ENCODE peak calls at places on chromosomes 12 and 14, in seven cellular contexts. One of them, this sample, is unnamed.

GRCh38 chr14:64990291-64990690 is 3.6 kb downstream of the FNTB start:
- DNase-seq in GOT3: no peak
- DNase-seq in mesothelial cell of epicardium: no peak
- DNase-seq in EH: no peak
- DNase-seq in T-helper 1 cell: no peak
- DNase-seq in H4: no peak
- DNase-seq in M059J: no peak
- DNase-seq in this sample: no peak

GRCh38 chr12:52228366-52228765 is 4.7 kb upstream of the KRT7 start:
- DNase-seq in GOT3: no peak
- DNase-seq in mesothelial cell of epicardium: no peak
- DNase-seq in EH: peak
- DNase-seq in T-helper 1 cell: no peak
- DNase-seq in H4: no peak
- DNase-seq in M059J: peak
- DNase-seq in this sample: no peak

GRCh38 chr12:49636979-49637378 is 13.6 kb downstream of the PRPF40B start:
- DNase-seq in GOT3: no peak
- DNase-seq in mesothelial cell of epicardium: no peak
- DNase-seq in EH: peak
- DNase-seq in T-helper 1 cell: no peak
- DNase-seq in H4: peak
- DNase-seq in M059J: peak
- DNase-seq in this sample: peak

GRCh38 chr14:101361451-101362433 is 199.6 kb upstream of the DIO3 start:
- DNase-seq in GOT3: no peak
- DNase-seq in mesothelial cell of epicardium: no peak
- DNase-seq in EH: no peak
- DNase-seq in T-helper 1 cell: no peak
- DNase-seq in H4: no peak
- DNase-seq in M059J: no peak
- DNase-seq in this sample: no peak

GRCh38 chr14:72714094-72714493 is 179.8 kb downstream of the DPF3 start:
- DNase-seq in GOT3: no peak
- DNase-seq in mesothelial cell of epicardium: no peak
- DNase-seq in EH: no peak
- DNase-seq in T-helper 1 cell: no peak
- DNase-seq in H4: no peak
- DNase-seq in M059J: no peak
- DNase-seq in this sample: no peak

GRCh38 chr12:52896190-52897100 is 8.4 kb downstream of the KRT8 start:
- DNase-seq in GOT3: no peak
- DNase-seq in mesothelial cell of epicardium: no peak
- DNase-seq in EH: peak
- DNase-seq in T-helper 1 cell: no peak
- DNase-seq in H4: no peak
- DNase-seq in M059J: no peak
- DNase-seq in this sample: no peak

GRCh38 chr14:95679995-95680735 is 6.1 kb upstream of the TCL1B start:
- DNase-seq in GOT3: no peak
- DNase-seq in mesothelial cell of epicardium: no peak
- DNase-seq in EH: no peak
- DNase-seq in T-helper 1 cell: no peak
- DNase-seq in H4: no peak
- DNase-seq in M059J: no peak
- DNase-seq in this sample: no peak

GRCh38 chr12:29157486-29157946 is 8.4 kb downstream of the FAR2 start:
- DNase-seq in GOT3: no peak
- DNase-seq in mesothelial cell of epicardium: no peak
- DNase-seq in EH: peak
- DNase-seq in T-helper 1 cell: no peak
- DNase-seq in H4: no peak
- DNase-seq in M059J: peak
- DNase-seq in this sample: no peak

GRCh38 chr12:65282840-65283239 is 4.4 kb downstream of the MSRB3 start:
- DNase-seq in GOT3: no peak
- DNase-seq in mesothelial cell of epicardium: no peak
- DNase-seq in EH: no peak
- DNase-seq in T-helper 1 cell: no peak
- DNase-seq in H4: no peak
- DNase-seq in M059J: no peak
- DNase-seq in this sample: no peak

GRCh38 chr12:131115766-131116165 is 162.1 kb downstream of the ADGRD1 start:
- DNase-seq in GOT3: no peak
- DNase-seq in mesothelial cell of epicardium: no peak
- DNase-seq in EH: no peak
- DNase-seq in T-helper 1 cell: no peak
- DNase-seq in H4: no peak
- DNase-seq in M059J: no peak
- DNase-seq in this sample: no peak

GRCh38 chr14:92527724-92528123 is 14.1 kb downstream of the RIN3 start:
- DNase-seq in GOT3: no peak
- DNase-seq in mesothelial cell of epicardium: no peak
- DNase-seq in EH: no peak
- DNase-seq in T-helper 1 cell: no peak
- DNase-seq in H4: no peak
- DNase-seq in M059J: peak
- DNase-seq in this sample: no peak

GRCh38 chr12:50517456-50518048 is 12.8 kb downstream of the DIP2B start:
- DNase-seq in GOT3: no peak
- DNase-seq in mesothelial cell of epicardium: no peak
- DNase-seq in EH: peak
- DNase-seq in T-helper 1 cell: no peak
- DNase-seq in H4: peak
- DNase-seq in M059J: peak
- DNase-seq in this sample: no peak

GRCh38 chr12:13347241-13348043 is 150.9 kb downstream of the EMP1 start:
- DNase-seq in GOT3: no peak
- DNase-seq in mesothelial cell of epicardium: no peak
- DNase-seq in EH: peak
- DNase-seq in T-helper 1 cell: no peak
- DNase-seq in H4: peak
- DNase-seq in M059J: peak
- DNase-seq in this sample: no peak

GRCh38 chr12:26255893-26256645 is 60.7 kb downstream of the SSPN start:
- DNase-seq in GOT3: no peak
- DNase-seq in mesothelial cell of epicardium: no peak
- DNase-seq in EH: no peak
- DNase-seq in T-helper 1 cell: no peak
- DNase-seq in H4: no peak
- DNase-seq in M059J: no peak
- DNase-seq in this sample: no peak

GRCh38 chr12:109301643-109302176 is 7.4 kb downstream of the FOXN4 start:
- DNase-seq in GOT3: no peak
- DNase-seq in mesothelial cell of epicardium: no peak
- DNase-seq in EH: no peak
- DNase-seq in T-helper 1 cell: no peak
- DNase-seq in H4: no peak
- DNase-seq in M059J: no peak
- DNase-seq in this sample: no peak